ENCODE peak calls at places on chromosome 21, in four cellular contexts. I is HL-60, T is fibroblast of lung, P is heart right ventricle. K is an unnamed sample.

GRCh38 chr21:43340491-43341348 is 86.2 kb downstream of the SIK1 start:
- DNase-seq in I (no peak), T (peak), P (no peak), K (no peak)

GRCh38 chr21:43810505-43811261 is 21.3 kb downstream of the RRP1 start:
- DNase-seq in I (peak), T (peak), P (peak), K (peak)

GRCh38 chr21:29434081-29434480 is 135.4 kb downstream of the BACH1 start:
- DNase-seq in I (no peak), T (no peak), P (no peak), K (no peak)

GRCh38 chr21:41927727-41928409 is 25.9 kb downstream of the C2CD2 start:
- DNase-seq in I (peak), T (no peak), P (no peak), K (no peak)

GRCh38 chr21:45366931-45367401 is 38.0 kb upstream of the COL18A1 start:
- DNase-seq in I (no peak), T (peak), P (peak), K (no peak)

GRCh38 chr21:42830456-42831455 is 48.6 kb downstream of the WDR4 start:
- DNase-seq in I (no peak), T (no peak), P (no peak), K (no peak)

GRCh38 chr21:44337941-44338895 is 972 bp downstream of the CFAP410 start:
- DNase-seq in I (peak), T (peak), P (peak), K (no peak)

GRCh38 chr21:41360072-41360821 is 1.6 kb upstream of the MX2 start:
- DNase-seq in I (no peak), T (peak), P (no peak), K (no peak)

GRCh38 chr21:45152265-45152746 is 77.9 kb downstream of the ADARB1 start:
- DNase-seq in I (peak), T (peak), P (no peak), K (peak)

GRCh38 chr21:35016071-35016470 is 33.0 kb downstream of the RUNX1 start:
- DNase-seq in I (no peak), T (no peak), P (no peak), K (no peak)

GRCh38 chr21:42062543-42063022 is 8.5 kb upstream of the UMODL1 start:
- DNase-seq in I (peak), T (no peak), P (no peak), K (peak)

GRCh38 chr21:35093514-35093913 is 44.4 kb upstream of the RUNX1 start:
- DNase-seq in I (no peak), T (no peak), P (no peak), K (no peak)

GRCh38 chr21:14989359-14989758 is 75.4 kb downstream of the NRIP1 start:
- DNase-seq in I (no peak), T (peak), P (no peak), K (no peak)

GRCh38 chr21:16324630-16325029 is 594.8 kb downstream of the USP25 start:
- DNase-seq in I (no peak), T (no peak), P (no peak), K (no peak)

GRCh38 chr21:16330340-16331319 is 600.8 kb downstream of the USP25 start:
- DNase-seq in I (peak), T (peak), P (no peak), K (no peak)
- TF ChIP-seq CTCF in I (peak), T (peak), P (peak), K (peak)

GRCh38 chr21:36639769-36640168 is 59.1 kb upstream of the SIM2 start:
- DNase-seq in I (no peak), T (no peak), P (no peak), K (no peak)

GRCh38 chr21:36642777-36643176 is 56.1 kb upstream of the SIM2 start:
- DNase-seq in I (no peak), T (no peak), P (no peak), K (no peak)

GRCh38 chr21:36641346-36641745 is 57.6 kb upstream of the SIM2 start:
- DNase-seq in I (no peak), T (no peak), P (no peak), K (no peak)

GRCh38 chr21:36641886-36642285 is 57.0 kb upstream of the SIM2 start:
- DNase-seq in I (no peak), T (no peak), P (no peak), K (no peak)

GRCh38 chr21:36640260-36641244 is 58.4 kb upstream of the SIM2 start:
- DNase-seq in I (no peak), T (peak), P (no peak), K (no peak)
- TF ChIP-seq CTCF in I (no peak), T (no peak), P (no peak), K (no peak)

GRCh38 chr21:18951291-18952038 is 547.9 kb upstream of the TMPRSS15 start:
- DNase-seq in I (peak), T (no peak), P (no peak), K (no peak)
- TF ChIP-seq CTCF in I (peak), T (no peak), P (peak), K (no peak)

GRCh38 chr21:39347537-39347936 is 1.4 kb downstream of the HMGN1 start:
- DNase-seq in I (peak), T (no peak), P (no peak), K (no peak)

GRCh38 chr21:39349211-39350093 is 564 bp upstream of the HMGN1 start:
- DNase-seq in I (peak), T (peak), P (peak), K (peak)

GRCh38 chr21:39348040-39348354 is 891 bp downstream of the HMGN1 start:
- DNase-seq in I (no peak), T (no peak), P (no peak), K (no peak)

GRCh38 chr21:39348355-39349210 is at the start of gene HMGN1:
- DNase-seq in I (peak), T (peak), P (peak), K (peak)

DNA sequence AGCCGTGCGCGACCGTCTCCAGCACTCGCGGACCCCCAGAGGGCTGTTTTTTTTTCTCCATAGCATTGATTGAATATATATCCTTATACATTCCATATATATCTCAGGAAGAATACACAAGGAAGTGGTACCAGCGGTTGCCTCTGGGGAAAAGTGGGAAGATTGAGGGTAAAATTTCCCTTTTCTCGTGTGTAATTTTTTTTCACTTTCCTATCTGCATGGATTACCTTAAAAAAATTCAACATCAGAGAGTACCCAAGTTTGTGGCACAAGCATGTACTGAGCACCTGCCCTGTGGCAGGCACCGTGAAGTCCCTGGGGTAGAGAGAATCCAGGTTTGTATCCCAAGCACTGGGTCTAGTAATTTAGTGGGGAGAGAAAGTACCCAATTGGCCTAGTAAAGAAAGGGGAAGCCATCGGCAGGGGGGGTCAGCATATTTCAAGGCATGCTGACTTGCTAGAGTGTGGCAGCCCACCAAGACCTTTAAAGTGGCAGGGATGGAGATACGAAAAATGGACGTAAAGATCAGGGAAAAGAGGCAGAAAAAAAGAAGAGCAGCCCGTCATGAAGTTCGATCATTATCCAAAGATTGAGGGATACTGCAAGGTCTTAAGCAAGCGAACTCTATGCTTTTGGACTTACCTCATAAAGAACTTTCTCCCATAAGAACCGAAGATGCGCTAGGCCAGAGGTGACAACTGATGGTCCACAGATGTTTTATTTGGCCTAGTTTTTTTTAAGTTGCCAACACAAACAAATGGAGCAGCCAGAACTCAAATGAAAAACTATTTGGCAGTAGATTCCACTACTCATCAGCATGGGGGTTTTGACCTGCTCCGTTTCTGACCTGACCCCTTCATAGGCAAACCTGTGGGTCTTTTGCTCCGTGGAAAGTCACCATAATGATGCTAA is 1.5 kb upstream of the HMGN1 start:
- DNase-seq in I (peak), T (no peak), P (no peak), K (no peak)
- TF ChIP-seq CTCF in I (no peak), T (no peak), P (no peak), K (no peak)